ENCODE peak calls at places on chromosome 12, in ten cellular contexts. W is spleen, Z is stomach, K is SK-N-MC, D is upper lobe of left lung, B is GM23338, X is transverse colon, U is breast epithelium, S is SK-N-SH, F is Panc1. G is an unnamed sample.

GRCh38 chr12:122395319-122395718 is 27.1 kb downstream of the CLIP1 start:
- DNase-seq in S (peak), K (no peak), W (no peak), D (no peak), B (no peak), F (peak), X (no peak), Z (no peak), U (no peak), G (no peak)

GRCh38 chr12:14621821-14622220 is 54.1 kb upstream of the PLBD1 start:
- DNase-seq in S (no peak), F (no peak), U (no peak), K (no peak), X (no peak), W (no peak), Z (no peak), B (no peak), D (no peak), G (no peak)

GRCh38 chr12:103455020-103455763 is 40.6 kb downstream of the C12orf42 start:
- DNase-seq in U (no peak), X (no peak), K (no peak), S (no peak), D (no peak), F (no peak), W (no peak), B (no peak), Z (no peak), G (no peak)

GRCh38 chr12:19206493-19207077 is 77.1 kb downstream of the PLEKHA5 start:
- DNase-seq in F (no peak), D (no peak), U (no peak), S (no peak), K (no peak), W (no peak), Z (no peak), B (no peak), X (no peak), G (no peak)

GRCh38 chr12:59080101-59080500 is 159.8 kb upstream of the LRIG3 start:
- DNase-seq in Z (peak), B (no peak), S (no peak), D (no peak), F (no peak), U (no peak), W (no peak), K (no peak), X (no peak), G (peak)

GRCh38 chr12:103392722-103393121 is 103.0 kb downstream of the C12orf42 start:
- DNase-seq in U (no peak), K (no peak), W (no peak), X (no peak), D (no peak), S (no peak), F (no peak), Z (no peak), B (no peak), G (no peak)

GRCh38 chr12:76706099-76706498 is 57.8 kb upstream of the ZDHHC17 start:
- DNase-seq in W (no peak), X (no peak), D (no peak), U (no peak), K (no peak), B (no peak), F (no peak), Z (no peak), S (no peak), G (no peak)

GRCh38 chr12:32756476-32757158 is 920 bp upstream of the YARS2 start:
- DNase-seq in S (peak), W (peak), U (no peak), K (no peak), F (no peak), X (no peak), B (peak), D (no peak), Z (no peak), G (no peak)

GRCh38 chr12:82912406-82912805 is 225.7 kb downstream of the TMTC2 start:
- DNase-seq in Z (no peak), W (no peak), S (no peak), K (no peak), D (no peak), X (no peak), B (no peak), F (no peak), U (no peak), G (no peak)

GRCh38 chr12:57894577-57895292 is 46.6 kb upstream of the ATP23 start:
- DNase-seq in K (no peak), W (no peak), Z (no peak), U (no peak), B (no peak), S (no peak), D (no peak), F (no peak), X (no peak), G (no peak)

GRCh38 chr12:38399711-38400205 is 83.2 kb downstream of the ALG10B start:
- DNase-seq in K (no peak), F (no peak), U (no peak), S (no peak), D (no peak), W (no peak), B (no peak), Z (no peak), X (no peak), G (no peak)

GRCh38 chr12:95117178-95117599 is 43.8 kb upstream of the NR2C1 start:
- DNase-seq in F (no peak), U (no peak), B (peak), K (peak), X (peak), S (peak), Z (peak), W (no peak), D (no peak), G (peak)

GRCh38 chr12:12979731-12980259 is 20.3 kb downstream of the HEBP1 start:
- DNase-seq in Z (no peak), U (no peak), B (peak), K (no peak), D (no peak), X (no peak), S (no peak), F (no peak), W (no peak), G (no peak)

GRCh38 chr12:101018540-101018939 is 191.5 kb downstream of the SLC5A8 start:
- DNase-seq in K (no peak), B (peak), X (no peak), F (no peak), D (no peak), W (no peak), Z (no peak), S (no peak), U (no peak), G (no peak)

GRCh38 chr12:12439636-12440035 is 82.8 kb downstream of the BORCS5 start:
- DNase-seq in U (no peak), S (no peak), B (no peak), K (no peak), Z (no peak), X (no peak), D (no peak), W (no peak), F (peak), G (no peak)

GRCh38 chr12:40152783-40153383 is 47.0 kb upstream of the SLC2A13 start:
- DNase-seq in B (peak), W (peak), D (no peak), K (peak), S (peak), U (no peak), Z (peak), F (peak), X (peak), G (peak)

GRCh38 chr12:29710104-29710503 is 73.6 kb downstream of the TMTC1 start:
- DNase-seq in K (no peak), D (no peak), X (no peak), S (peak), Z (no peak), W (no peak), B (peak), U (no peak), F (no peak), G (no peak)

GRCh38 chr12:13099066-13099909 is 4.2 kb downstream of the GSG1 start:
- DNase-seq in D (no peak), Z (no peak), K (no peak), W (no peak), S (no peak), B (no peak), F (no peak), U (no peak), X (no peak), G (no peak)

DNA sequence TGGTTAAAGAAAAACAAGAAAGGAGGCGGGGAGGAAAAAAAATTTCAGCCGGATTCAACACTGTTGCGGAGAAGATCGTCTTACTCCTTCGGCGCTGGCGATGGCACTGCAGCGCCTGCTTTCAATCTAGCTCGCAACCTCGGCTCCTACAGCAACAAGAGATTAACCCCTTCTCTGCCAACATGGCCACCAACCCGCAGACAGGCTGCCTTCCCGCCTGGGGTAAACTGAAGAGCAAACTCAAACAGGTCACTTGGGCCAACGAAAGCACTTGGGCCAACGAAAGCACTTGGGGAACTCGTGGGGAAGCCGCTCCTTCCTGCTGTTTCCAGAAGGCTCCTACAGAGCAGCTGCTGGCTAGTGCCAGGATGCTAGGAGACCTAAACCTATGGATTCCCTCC is 73.7 kb downstream of the CIT start:
- DNase-seq in S (peak), K (no peak), F (no peak), X (no peak), Z (no peak), U (no peak), D (peak), B (peak), W (no peak), G (peak)
- TF ChIP-seq POLR2AphosphoS5 in S (no peak), K (no peak), F (no peak), X (no peak), Z (no peak), U (no peak), D (no peak), B (no peak), W (no peak), G (no peak)

GRCh38 chr12:6205144-6205539 is 4.9 kb downstream of the CD9 start:
- DNase-seq in B (peak), X (peak), Z (no peak), W (no peak), D (no peak), S (no peak), F (no peak), U (no peak), K (no peak), G (peak)

GRCh38 chr12:6204533-6205143 is 4.4 kb downstream of the CD9 start:
- DNase-seq in S (no peak), K (no peak), Z (no peak), X (no peak), F (no peak), B (no peak), D (no peak), U (no peak), W (no peak), G (no peak)

GRCh38 chr12:6206327-6206726 is 6.1 kb downstream of the CD9 start:
- DNase-seq in D (no peak), B (no peak), F (no peak), U (no peak), W (no peak), S (no peak), Z (no peak), K (no peak), X (no peak), G (no peak)

GRCh38 chr12:6207254-6207942 is 7.2 kb downstream of the CD9 start:
- DNase-seq in Z (no peak), F (no peak), W (no peak), B (no peak), U (no peak), K (no peak), X (no peak), S (no peak), D (no peak), G (no peak)

DNA sequence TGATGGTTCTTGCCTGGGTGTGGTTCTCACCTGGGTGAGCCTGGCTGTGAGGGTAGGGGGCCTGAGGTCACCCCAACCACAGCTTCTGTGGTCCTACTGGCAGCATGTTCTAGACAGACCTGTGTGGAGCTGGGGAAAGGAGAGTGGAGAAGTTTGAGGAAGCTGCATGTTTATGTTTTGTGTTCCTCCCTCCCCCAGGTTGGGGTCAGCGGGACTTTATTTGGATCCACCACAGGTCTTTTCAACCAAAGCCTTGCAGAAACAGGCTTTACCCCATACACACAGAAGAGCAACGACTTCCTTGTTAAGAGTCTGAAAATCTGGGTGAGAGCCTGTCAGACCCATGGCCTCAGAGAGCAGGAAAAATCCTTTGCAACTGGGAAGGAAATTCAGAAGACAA is 5.6 kb downstream of the CD9 start:
- DNase-seq in F (no peak), X (no peak), S (no peak), W (no peak), U (no peak), D (no peak), B (no peak), Z (no peak), K (no peak), G (no peak)
- H3K27ac ChIP-seq in F (no peak), X (peak), S (no peak), W (peak), U (peak), D (peak), B (peak), Z (peak), K (no peak), G (peak)

DNA sequence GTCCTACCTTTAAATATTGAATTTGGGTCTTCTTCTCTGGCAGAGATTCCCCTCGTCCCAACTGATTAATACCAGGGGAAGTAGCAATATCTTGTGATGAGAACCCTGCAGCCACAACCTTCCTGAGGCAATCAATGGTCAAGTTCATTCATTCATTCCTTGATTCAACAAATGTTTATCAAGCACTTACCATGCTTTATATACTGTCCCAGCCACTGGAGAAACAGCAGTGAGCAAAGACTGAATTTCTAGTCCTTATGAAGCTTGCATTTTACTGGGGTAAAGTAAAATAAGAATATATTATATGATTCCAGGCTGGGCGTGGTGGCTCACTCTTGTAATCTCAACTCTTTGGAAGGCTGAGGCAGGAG is 300 bp upstream of the GIT2 start:
- DNase-seq in D (no peak), S (no peak), U (no peak), F (no peak), K (no peak), B (no peak), Z (no peak), X (no peak), W (no peak), G (no peak)
- TF ChIP-seq POLR2AphosphoS5 in D (no peak), S (no peak), U (no peak), F (no peak), K (no peak), B (no peak), Z (no peak), X (no peak), W (no peak), G (no peak)

GRCh38 chr12:21073129-21073528 is 57.9 kb upstream of the SLCO1B1 start:
- DNase-seq in B (no peak), Z (no peak), X (no peak), F (no peak), K (no peak), U (no peak), S (no peak), W (no peak), D (no peak), G (no peak)

DNA sequence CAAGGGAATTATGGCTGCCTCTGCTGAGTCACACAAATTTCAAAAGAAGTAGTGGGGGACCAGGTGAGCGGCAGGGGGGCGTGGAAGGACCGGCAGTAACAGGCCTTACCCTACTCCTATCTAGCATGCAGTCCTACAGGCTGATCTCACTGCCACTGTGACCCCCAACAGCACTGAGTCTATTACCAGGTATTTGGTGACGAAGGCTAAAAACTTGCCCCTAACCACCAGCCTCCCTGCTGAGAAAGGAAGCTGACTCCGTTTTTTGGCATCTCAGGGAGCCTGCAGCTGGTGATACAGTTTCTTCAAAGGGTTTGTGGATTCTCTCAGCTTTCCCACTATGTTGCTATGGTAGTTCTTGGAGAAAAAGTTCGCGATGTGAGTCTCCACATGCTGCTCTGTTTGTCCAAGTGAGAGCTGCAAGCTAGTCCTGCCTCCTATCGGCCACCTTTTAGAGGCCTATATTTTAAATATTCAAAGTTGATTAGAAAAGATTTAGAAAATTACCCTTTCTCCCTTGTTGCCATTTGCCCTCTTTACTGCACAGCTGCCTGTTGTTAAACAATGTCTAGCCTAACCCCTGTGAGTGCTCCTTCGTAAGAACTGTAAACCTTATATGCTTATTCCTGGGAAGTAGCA is 57.1 kb upstream of the SLCO1B1 start:
- DNase-seq in Z (no peak), U (no peak), S (no peak), D (no peak), F (no peak), X (no peak), B (peak), W (no peak), K (no peak), G (no peak)
- H3K27ac ChIP-seq in Z (no peak), U (no peak), S (no peak), D (no peak), F (no peak), X (no peak), B (no peak), W (no peak), K (no peak), G (no peak)

DNA sequence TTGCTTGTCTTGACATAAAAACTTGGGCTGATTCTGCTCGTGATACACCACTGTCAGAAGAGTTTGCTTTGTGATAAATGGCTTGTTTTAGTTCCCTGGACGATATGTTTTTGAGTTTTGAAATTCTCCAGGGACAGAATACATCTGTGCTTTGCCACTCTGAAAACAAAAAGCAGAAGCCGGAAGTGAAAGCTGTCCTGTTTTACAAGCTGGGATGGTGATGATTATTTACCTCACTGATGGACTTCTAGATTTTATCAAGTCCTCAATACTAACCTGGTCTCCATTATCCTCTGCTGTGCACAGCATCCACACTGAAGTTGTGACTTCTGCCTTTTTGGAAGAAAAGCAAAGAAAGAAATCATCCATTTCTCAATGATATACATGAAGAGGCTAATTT is 251.6 kb downstream of the TRHDE start:
- DNase-seq in W (no peak), X (no peak), B (no peak), S (peak), F (no peak), K (no peak), D (no peak), Z (no peak), U (no peak), G (no peak)
- TF ChIP-seq POLR2AphosphoS5 in W (no peak), X (no peak), B (no peak), S (no peak), F (no peak), K (no peak), D (no peak), Z (no peak), U (no peak), G (no peak)